ENCODE peak calls at places on chromosomes 3 and 15, in four cellular contexts. H, I, Y and L are unnamed samples.

GRCh38 chr15:41561104-41561776 is 2.2 kb downstream of the TYRO3 start:
- DNase-seq in H (no peak), I (no peak), Y (no peak), L (no peak)

GRCh38 chr3:76497636-76498035 is 542.3 kb upstream of the ROBO2 start:
- DNase-seq in H (peak; percentile 30), I (no peak), Y (peak; percentile 2), L (peak; percentile 1)

GRCh38 chr3:55180161-55180560 is 252.3 kb upstream of the LRTM1 start:
- DNase-seq in H (peak; percentile 78), I (no peak), Y (no peak), L (no peak)

GRCh38 chr15:71725215-71725955 is 85.0 kb upstream of the NR2E3 start:
- DNase-seq in H (peak; percentile 81), I (no peak), Y (no peak), L (no peak)

GRCh38 chr3:125148836-125149235 is 63.7 kb downstream of the SLC12A8 start:
- DNase-seq in H (peak; percentile 84), I (no peak), Y (peak; percentile 68), L (no peak)

GRCh38 chr15:31091531-31091930 is 10.0 kb downstream of the TRPM1 start:
- DNase-seq in H (peak; percentile 47), I (no peak), Y (peak; percentile 78), L (peak; percentile 82)

GRCh38 chr3:72492240-72492639 is 356.0 kb downstream of the SHQ1 start:
- DNase-seq in H (peak; percentile 97), I (no peak), Y (peak; percentile 97), L (peak; percentile 93)

GRCh38 chr3:27659279-27660021 is 62.7 kb downstream of the EOMES start:
- DNase-seq in H (peak; percentile 71), I (no peak), Y (no peak), L (no peak)

GRCh38 chr3:161371441-161372320 is at the start of gene SPTSSB:
- DNase-seq in H (peak; percentile 71), I (no peak), Y (no peak), L (no peak)

GRCh38 chr3:58093573-58094195 is 85.5 kb downstream of the FLNB start:
- DNase-seq in H (peak; percentile 35), I (no peak), Y (peak; percentile 87), L (no peak)

GRCh38 chr15:70252056-70252935 is 154.6 kb upstream of the TLE3 start:
- DNase-seq in H (no peak), I (no peak), Y (no peak), L (no peak)

GRCh38 chr3:143712522-143712921 is 135.7 kb downstream of the SLC9A9 start:
- DNase-seq in H (no peak), I (no peak), Y (no peak), L (no peak)

GRCh38 chr3:11145888-11146287 is 8.4 kb upstream of the HRH1 start:
- DNase-seq in H (peak; percentile 36), I (no peak), Y (peak; percentile 93), L (peak; percentile 58)

DNA sequence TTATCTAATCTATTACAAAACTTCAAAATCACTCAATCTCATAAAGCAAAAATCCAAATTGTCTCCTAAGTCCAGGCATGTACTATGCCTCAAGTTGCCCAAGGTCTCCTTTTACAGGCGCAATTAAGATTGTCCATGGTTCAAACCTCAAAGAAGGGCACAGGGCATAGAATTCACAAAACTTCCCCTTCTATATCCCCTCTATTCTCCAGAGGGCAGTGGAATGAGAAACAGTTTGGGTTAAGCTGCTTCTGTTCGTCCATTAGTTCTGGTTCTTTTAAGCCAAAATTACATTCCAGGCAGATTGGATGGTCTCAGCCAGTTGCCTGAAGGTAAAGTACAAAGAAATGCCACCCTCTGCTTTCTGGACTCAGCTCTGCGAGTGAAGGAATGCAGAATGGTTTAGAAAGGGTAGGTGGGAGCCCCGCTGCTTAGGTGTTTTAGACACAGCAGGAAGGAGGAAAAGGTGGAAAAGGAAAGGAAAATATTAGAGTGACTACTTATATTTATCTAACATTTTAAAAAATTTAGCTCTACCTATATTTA is 200.8 kb downstream of the GREM1 start:
- DNase-seq in H (no peak), I (no peak), Y (no peak), L (no peak)
- TF ChIP-seq CTCF in H (no peak), I (no peak), Y (no peak), L (no peak)

GRCh38 chr15:63436872-63437375 is 55.3 kb upstream of the CA12 start:
- DNase-seq in H (peak; percentile 87), I (peak; percentile 62), Y (peak; percentile 69), L (no peak)
- TF ChIP-seq CTCF in H (no peak), I (no peak), Y (no peak), L (no peak)

GRCh38 chr15:66744610-66745279 is 42.7 kb downstream of the SMAD6 start:
- DNase-seq in H (no peak), I (no peak), Y (no peak), L (no peak)
- TF ChIP-seq CTCF in H (peak; percentile 4), I (no peak), Y (no peak), L (peak; percentile 14)

GRCh38 chr3:102225407-102226132 is 209.2 kb upstream of the ZPLD1 start:
- DNase-seq in H (peak; percentile 82), I (no peak), Y (peak; percentile 61), L (peak; percentile 24)

GRCh38 chr3:102223139-102223538 is 211.7 kb upstream of the ZPLD1 start:
- DNase-seq in H (no peak), I (no peak), Y (no peak), L (no peak)

GRCh38 chr3:102226463-102226862 is 208.4 kb upstream of the ZPLD1 start:
- DNase-seq in H (no peak), I (no peak), Y (no peak), L (no peak)

GRCh38 chr3:102229062-102229655 is 205.7 kb upstream of the ZPLD1 start:
- DNase-seq in H (peak; percentile 86), I (peak; percentile 68), Y (peak; percentile 39), L (peak; percentile 19)

DNA sequence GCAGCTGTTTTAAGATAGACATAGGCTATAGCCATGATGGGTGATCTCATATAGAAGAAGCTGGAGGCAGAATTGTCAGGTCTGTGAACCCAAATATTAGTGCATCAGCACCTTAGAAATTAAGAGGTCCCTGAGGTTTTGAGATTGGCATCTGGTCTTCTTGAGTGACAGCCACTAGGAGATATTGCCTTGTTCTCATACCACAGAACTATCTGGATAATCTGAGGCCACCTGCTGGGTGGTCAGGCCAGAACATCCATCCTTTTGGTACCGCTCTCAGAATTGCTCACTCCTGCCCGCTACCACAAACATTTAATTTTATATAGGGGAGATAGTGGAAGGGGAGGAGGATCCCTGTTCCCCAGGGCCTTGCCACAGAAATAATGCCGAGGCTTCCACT is 210.6 kb upstream of the ZPLD1 start:
- DNase-seq in H (peak; percentile 62), I (no peak), Y (peak; percentile 25), L (no peak)
- TF ChIP-seq CTCF in H (peak; percentile 26), I (no peak), Y (peak; percentile 20), L (peak; percentile 44)